ENCODE peak calls at places on chromosome 21, in four cellular contexts. Y is CD8-positive, alpha-beta T cell; P is bronchial epithelial cell; E is AG09309. K is an unnamed sample.
A peak's percentile ranks its signal among the peaks of the same experiment; 100 is the strongest.

GRCh38 chr21:20721151-20721550 is 277.1 kb upstream of the NCAM2 start:
- DNase-seq in Y (no peak), P (no peak), E (no peak), K (peak; percentile 5)

GRCh38 chr21:46058339-46059145 is 39.4 kb upstream of the COL6A2 start:
- DNase-seq in Y (no peak), P (no peak), E (no peak), K (no peak)

GRCh38 chr21:46562964-46563607 is 41.8 kb downstream of the S100B start:
- DNase-seq in Y (no peak), P (no peak), E (no peak), K (peak; percentile 14)

GRCh38 chr21:9735421-9735961 is 785.9 kb upstream of the TPTE start:
- DNase-seq in Y (no peak), P (no peak), E (no peak), K (no peak)

GRCh38 chr21:37478821-37479220 is 112.2 kb downstream of the DYRK1A start:
- DNase-seq in Y (no peak), P (no peak), E (no peak), K (no peak)

GRCh38 chr21:29800051-29800450 is 139.7 kb downstream of the GRIK1 start:
- DNase-seq in Y (no peak), P (no peak), E (no peak), K (no peak)

GRCh38 chr21:18673789-18674188 is 270.2 kb upstream of the TMPRSS15 start:
- DNase-seq in Y (no peak), P (no peak), E (no peak), K (no peak)

GRCh38 chr21:36909901-36910561 is 56.4 kb downstream of the HLCS start:
- DNase-seq in Y (no peak), P (peak; percentile 99), E (peak; percentile 98), K (peak; percentile 98)

GRCh38 chr21:43312011-43312410 is 114.9 kb downstream of the SIK1 start:
- DNase-seq in Y (no peak), P (peak; percentile 31), E (no peak), K (no peak)

GRCh38 chr21:19781881-19782652 is 1216.1 kb upstream of the NCAM2 start:
- DNase-seq in Y (no peak), P (no peak), E (no peak), K (peak; percentile 3)

DNA sequence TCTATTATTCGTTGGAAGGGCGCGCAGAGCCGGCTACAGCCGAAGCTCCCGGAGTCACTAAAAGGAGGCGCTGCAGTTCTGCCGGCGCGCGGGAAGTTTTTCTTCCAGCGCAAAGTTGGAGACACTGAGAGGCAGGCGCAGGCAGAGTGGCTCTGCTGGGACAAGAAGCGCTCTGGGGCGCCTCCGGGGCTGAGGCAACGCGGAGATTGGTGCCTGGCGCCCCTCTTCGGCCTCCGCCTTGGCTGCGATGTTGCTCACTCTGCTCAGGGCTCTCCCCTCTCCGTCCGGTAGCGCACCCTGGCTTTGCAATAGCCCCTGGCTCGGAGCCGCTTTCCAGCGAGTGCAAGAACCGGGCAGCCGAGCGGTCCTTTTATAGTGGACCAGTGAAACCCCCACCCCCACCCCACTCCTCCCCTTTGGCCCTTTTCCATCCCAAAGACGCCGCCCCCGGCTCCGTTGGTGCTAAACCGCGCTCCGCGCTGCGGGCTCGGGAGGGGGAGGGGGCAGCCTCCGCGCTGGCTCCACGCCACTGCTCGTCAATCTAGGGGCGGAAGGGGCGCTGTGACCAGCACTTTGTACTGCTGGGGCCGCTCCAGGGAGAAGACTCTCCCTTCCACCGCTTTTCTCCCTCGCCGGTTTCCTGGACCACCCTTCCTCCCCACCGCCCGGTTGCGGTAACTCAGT is at the start of gene ADAMTS1:
- DNase-seq in Y (no peak), P (peak; percentile 47), E (peak; percentile 80), K (peak; percentile 88)
- TF ChIP-seq CTCF in Y (no peak), P (no peak), E (peak; percentile 18), K (no peak)

DNA sequence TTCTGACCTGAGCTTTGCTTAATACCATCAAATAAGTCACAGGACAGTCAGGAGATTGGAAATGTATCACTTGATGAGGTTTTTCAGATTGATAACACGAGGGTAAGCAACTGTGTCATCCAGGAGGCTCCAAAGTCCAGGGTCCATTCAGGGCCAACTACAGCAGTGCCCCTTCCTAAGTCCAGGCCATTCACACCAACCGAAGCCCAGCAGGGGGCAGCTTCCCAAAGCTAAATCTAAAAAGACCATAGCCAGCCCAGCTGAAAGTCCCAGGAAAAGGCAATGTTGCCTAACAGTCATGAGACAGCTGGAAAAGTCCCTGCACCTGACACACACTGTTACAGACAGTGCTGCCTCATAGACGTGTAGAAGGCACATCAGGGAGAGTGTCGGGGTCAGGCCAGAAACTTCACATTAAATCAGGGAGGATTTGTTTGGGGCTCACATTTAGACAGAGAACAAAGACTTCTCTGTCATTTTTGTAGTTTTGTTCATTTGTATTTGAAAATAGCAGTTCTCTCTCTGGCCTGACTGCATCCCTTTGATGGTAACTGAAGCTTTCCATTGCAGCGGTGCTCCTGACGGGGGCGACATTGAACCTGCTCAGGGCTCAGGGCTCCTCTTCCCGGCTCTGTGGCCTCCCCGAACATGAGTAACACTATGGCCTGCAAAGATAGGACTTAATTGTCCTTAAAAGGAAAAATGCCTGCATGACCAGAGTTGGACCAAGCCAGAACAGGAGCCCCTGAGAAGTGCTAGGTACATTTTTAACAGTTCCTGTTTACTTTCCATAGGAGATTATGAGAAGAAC is 200.4 kb downstream of the NRIP1 start:
- DNase-seq in Y (no peak), P (peak; percentile 73), E (peak; percentile 46), K (peak; percentile 84)
- H3K4me3 ChIP-seq in Y (no peak overlapping the region), P (no peak overlapping the region), E (no peak overlapping the region), K (no peak overlapping the region)

DNA sequence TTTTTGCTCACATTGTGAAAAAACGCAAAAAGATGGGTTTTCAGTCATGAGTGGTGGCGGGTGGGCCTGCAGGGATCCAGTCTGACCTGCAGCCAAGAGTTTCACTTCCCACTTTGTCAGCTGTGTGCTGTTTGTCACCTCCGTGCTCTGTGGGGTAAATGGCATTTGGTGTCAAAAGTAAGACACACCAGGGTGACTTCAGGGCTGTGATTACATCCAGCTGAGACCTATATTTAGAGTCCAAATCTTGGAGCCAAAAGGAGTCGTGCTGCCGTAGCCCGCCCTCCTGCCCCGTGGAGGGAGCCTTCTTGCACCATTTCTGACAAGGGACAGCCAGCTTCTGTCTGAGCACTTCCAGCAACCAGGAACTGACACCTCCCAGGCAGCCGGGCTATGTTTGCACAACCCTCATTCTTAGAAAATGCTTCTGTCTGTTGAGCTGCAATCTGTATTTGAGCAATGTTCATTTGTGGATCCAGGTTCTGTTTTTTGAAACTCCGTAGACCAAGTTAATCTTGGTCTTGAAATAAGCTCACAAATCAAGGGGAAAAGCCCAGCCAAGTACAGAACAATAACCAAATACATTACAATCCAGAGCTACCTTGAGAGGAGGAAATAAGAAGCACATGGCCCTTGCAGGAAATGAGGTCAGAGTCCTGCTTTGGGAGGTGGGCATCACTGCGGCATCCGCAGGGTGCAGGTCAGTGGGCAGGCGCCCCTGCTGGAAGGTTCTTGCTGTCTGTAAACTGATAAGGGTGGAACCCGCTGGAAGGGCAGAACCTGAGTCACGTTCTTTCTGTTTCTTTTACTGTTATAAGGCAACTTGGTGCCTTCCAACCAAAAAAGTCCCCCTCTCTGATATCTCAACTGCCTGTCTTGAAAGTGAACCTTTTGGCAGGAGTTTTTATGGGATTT is 14.4 kb downstream of the ABCG1 start:
- DNase-seq in Y (peak; percentile 72), P (peak; percentile 66), E (no peak), K (peak; percentile 16)
- TF ChIP-seq CTCF in Y (peak; percentile 50), P (peak; percentile 63), E (no peak), K (peak; percentile 5)

GRCh38 chr21:44931137-44931500 is 8.7 kb upstream of the SLX9 start:
- DNase-seq in Y (peak; percentile 63), P (no peak), E (no peak), K (peak; percentile 56)
- H3K4me3 ChIP-seq in Y (peak overlapping the region; percentile 72), P (no peak overlapping the region), E (no peak overlapping the region), K (no peak overlapping the region)

DNA sequence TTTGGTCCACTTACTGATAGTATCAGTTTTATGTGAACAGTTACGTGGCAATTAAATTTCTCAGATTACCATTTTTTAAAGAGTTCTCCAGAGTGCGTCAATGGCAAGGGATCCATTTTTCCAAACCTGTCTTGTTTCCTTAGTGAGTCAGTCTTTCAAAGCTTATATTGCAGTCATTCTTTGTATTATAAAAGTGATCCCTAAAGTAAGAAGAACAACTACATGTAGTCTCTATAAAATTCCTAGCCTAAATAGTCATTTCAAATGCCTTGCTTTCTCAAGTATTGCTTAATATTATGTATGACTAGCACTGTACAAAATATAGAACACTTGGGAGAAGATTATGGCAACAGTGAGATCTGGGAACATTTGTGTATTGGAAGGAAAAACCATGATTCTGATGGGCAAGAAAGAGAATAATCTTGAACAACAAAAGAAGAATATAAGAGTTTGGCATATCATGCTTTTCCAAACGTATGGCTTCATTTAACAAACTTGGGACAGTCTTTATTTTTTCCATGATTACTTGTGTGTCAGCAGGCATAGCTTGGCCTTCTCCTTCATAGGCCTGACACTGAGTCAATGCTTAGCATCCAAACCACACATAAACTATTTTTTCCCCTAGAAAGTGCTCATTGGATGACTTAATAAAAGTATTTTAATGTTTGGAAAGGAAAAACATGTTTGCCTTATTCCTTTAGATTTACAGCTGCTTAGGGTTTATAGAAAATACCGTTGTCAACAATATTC is 547.4 kb downstream of the LTN1 start:
- DNase-seq in Y (no peak), P (peak; percentile 70), E (peak; percentile 98), K (peak; percentile 95)
- TF ChIP-seq CTCF in Y (no peak), P (no peak), E (no peak), K (no peak)

DNA sequence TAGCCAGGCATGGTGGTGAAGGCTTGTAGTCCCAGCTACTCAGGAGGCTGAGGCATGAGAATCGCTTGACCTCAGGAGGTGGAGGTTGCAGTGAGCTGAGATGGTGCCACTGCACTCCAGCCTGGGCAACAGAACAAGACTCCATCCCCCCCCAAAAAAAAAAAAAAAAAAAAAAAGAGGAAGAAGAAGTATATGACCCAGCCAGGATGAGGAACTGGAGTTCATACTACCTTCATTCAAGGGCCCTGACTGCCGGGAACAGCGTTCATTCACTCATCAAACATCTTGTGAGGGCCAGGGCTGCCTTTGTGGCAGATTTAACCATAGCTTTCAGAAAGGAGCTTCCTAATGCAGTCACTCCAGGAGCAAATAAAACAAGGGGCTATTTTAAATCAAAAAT is 127.6 kb downstream of the MRPS6 start:
- DNase-seq in Y (no peak), P (no peak), E (no peak), K (no peak)
- H3K4me3 ChIP-seq in Y (peak overlapping the region; percentile 56), P (no peak overlapping the region), E (no peak overlapping the region), K (no peak overlapping the region)

DNA sequence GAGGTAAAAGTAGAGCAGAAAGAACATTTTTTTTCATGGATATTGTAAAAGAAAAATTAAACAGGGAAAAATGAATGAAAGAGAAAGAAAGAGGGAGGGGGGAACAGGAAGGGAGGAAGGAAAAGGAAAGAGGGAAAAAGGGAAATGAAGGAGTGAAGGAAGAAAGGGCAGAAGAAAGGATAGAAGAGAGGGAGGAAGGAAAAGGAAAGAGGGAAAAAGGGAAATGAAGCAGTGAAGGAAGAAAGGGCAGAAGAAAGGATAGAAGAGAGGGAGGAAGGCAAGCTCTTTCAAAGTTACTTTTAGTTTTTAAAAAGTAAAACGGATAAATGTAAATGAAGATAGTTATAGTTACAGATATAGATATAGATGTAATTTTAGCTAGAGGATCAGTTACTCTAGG is 1676.7 kb downstream of the MRPL39 start:
- DNase-seq in Y (no peak), P (no peak), E (no peak), K (no peak)
- TF ChIP-seq CTCF in Y (no peak), P (no peak), E (no peak), K (no peak)